ENCODE peak calls at places on chromosome 11, in four cellular contexts. L is HCT116, T is K562, Y is GM12878. N is an unnamed sample. For H3K4me1, the result is how much of the 10 kb centered on the place peaks cover.

GRCh38 chr11:7967826-7968225 is 2.6 kb upstream of the NLRP10 start:
- DNase-seq in T (no peak), L (no peak), Y (no peak), N (no peak)

GRCh38 chr11:17015639-17016125 is 1.5 kb upstream of the PLEKHA7 start:
- DNase-seq in T (no peak), L (no peak), Y (no peak), N (no peak)

GRCh38 chr11:5831196-5831829 is 10.4 kb downstream of the OR52E6 start:
- DNase-seq in Y (no peak), T (no peak), L (no peak), N (no peak)

GRCh38 chr11:47325271-47326041 is 27.0 kb downstream of the MYBPC3 start:
- DNase-seq in T (no peak), Y (no peak), L (no peak), N (no peak)

GRCh38 chr11:2267871-2268825 is 2.2 kb downstream of the ASCL2 start:
- DNase-seq in L (no peak), Y (no peak), T (no peak), N (no peak)

GRCh38 chr11:1757861-1758610 is 5.7 kb downstream of the CTSD start:
- DNase-seq in Y (no peak), L (no peak), T (no peak), N (no peak)

GRCh38 chr11:118223576-118223975 is 1.2 kb downstream of the JAML start:
- DNase-seq in T (no peak), Y (no peak), L (no peak), N (no peak)

GRCh38 chr11:76935030-76935429 is 74.3 kb downstream of the ACER3 start:
- DNase-seq in Y (no peak), L (no peak), T (no peak), N (no peak)

GRCh38 chr11:92697461-92698314 is 271.8 kb upstream of the MTNR1B start:
- DNase-seq in Y (no peak), T (no peak), L (no peak), N (no peak)

GRCh38 chr11:73265278-73265810 is 6.8 kb upstream of the P2RY6 start:
- DNase-seq in L (no peak), Y (no peak), T (no peak), N (no peak)

GRCh38 chr11:18204771-18205170 is 31.8 kb downstream of the SAA4 start:
- DNase-seq in L (no peak), T (no peak), Y (no peak), N (no peak)
- H3K4me1 ChIP-seq in L (under half), T (under half), Y (under half), N (under half)

DNA sequence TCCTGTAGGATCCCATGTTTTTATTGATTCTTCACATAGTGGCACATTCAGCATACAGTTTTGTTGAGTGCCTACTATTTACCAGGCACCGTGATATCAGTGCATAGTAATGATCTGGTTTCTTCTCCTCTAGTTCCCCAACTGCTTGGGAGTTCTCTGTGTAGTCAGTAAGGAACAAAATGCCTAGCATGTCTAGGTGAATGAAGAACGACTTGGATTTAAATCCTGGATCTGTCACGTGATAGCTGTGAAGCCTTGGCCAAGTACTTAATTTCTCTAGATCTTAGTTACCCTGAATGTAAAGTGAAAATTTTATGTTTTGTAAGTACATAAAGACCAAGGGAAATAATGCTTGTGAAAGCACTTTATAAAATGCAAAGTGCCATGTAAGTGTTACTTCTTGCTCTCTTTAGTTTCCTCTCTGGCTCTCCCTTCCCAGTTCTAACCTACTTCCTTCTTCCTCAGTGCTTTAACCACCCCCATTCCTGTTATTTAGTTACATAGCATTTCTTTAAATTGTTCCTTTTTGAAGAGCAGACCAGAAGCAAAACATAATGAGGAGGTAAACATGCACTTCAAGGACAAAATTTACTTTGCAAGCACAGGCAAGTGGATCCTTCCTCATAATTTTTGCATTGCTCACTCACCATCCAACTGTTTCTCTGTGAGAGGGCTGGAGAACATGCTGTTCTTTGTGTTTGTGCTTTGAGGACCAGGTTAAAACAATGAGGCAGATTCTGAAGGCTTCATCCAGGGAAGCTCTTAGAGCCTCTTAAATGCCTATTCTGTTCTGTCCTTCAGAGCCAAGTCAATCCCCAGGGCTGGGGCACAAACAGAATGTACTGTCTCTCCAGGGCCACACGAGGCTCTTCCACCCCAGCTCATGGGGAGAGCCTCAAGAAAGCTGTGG is 353.9 kb upstream of the TENM4 start:
- DNase-seq in L (no peak), Y (no peak), T (no peak), N (no peak)
- TF ChIP-seq EGR1 in L (no peak), Y (no peak), T (no peak), N (no peak)

GRCh38 chr11:44773351-44773965 is 46.7 kb downstream of the TSPAN18 start:
- DNase-seq in T (no peak), L (no peak), Y (no peak), N (peak)
- H3K4me1 ChIP-seq in T (under half), L (under half), Y (under half), N (under half)

DNA sequence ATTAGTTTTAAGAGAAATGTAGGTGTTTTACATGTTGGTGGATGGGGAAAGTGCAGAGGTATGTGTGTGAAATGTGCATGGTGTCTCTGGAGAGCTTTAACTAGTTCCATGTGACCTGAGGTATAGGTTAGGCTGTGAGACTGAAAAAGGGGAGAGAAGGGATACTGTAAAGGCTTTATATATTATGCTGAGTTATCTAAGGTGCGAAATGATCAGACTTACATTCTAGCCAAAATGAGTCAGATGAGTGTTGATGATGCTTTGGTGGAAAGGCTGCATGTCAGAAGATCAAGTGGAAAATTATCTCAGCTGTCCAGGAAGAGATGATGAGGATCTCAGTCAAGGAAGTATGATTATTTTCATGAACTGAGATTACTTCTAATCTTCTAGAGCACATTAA is 15.8 kb downstream of the ACAT1 start:
- DNase-seq in L (no peak), Y (no peak), T (no peak), N (no peak)
- TF ChIP-seq EGR1 in L (no peak), Y (no peak), T (no peak), N (no peak)

N was measured in H1.